ENCODE peak calls at places on chromosomes 2 and 18, in four cellular contexts. J, G, R and S are unnamed samples.

GRCh38 chr18:58223717-58224424 is 179.8 kb downstream of the NEDD4L start:
- DNase-seq in J (no peak), G (no peak), R (no peak), S (no peak)

GRCh38 chr2:122705751-122706150 is 950.3 kb downstream of the TSN start:
- DNase-seq in J (no peak), G (no peak), R (no peak), S (no peak)

GRCh38 chr2:240468300-240469238 is 33.1 kb downstream of the GPC1 start:
- DNase-seq in J (no peak), G (no peak), R (no peak), S (peak; percentile 26)

GRCh38 chr2:171841996-171842395 is 52.0 kb downstream of the SLC25A12 start:
- DNase-seq in J (no peak), G (no peak), R (no peak), S (no peak)

GRCh38 chr2:29372185-29372584 is 257.0 kb downstream of the CLIP4 start:
- DNase-seq in J (no peak), G (no peak), R (no peak), S (no peak)

GRCh38 chr2:11123001-11123809 is 32.1 kb upstream of the SLC66A3 start:
- DNase-seq in J (no peak), G (no peak), R (no peak), S (no peak)

GRCh38 chr2:45992021-45992745 is 305.0 kb upstream of the EPAS1 start:
- DNase-seq in J (no peak), G (no peak), R (no peak), S (peak; percentile 33)

GRCh38 chr2:44247924-44248323 is 27.4 kb upstream of the SLC3A1 start:
- DNase-seq in J (no peak), G (no peak), R (no peak), S (peak; percentile 58)

GRCh38 chr18:35456181-35456850 is 41.4 kb downstream of the INO80C start:
- DNase-seq in J (no peak), G (no peak), R (no peak), S (no peak)

GRCh38 chr2:150644298-150645067 is 157.0 kb upstream of the RND3 start:
- DNase-seq in J (no peak), G (no peak), R (no peak), S (no peak)

GRCh38 chr2:152405206-152406118 is 70.5 kb downstream of the FMNL2 start:
- DNase-seq in J (no peak), G (no peak), R (no peak), S (no peak)

GRCh38 chr2:75563591-75563990 is 2.9 kb upstream of the EVA1A start:
- DNase-seq in J (no peak), G (no peak), R (no peak), S (no peak)

GRCh38 chr2:148819019-148819418 is 56.0 kb upstream of the KIF5C start:
- DNase-seq in J (no peak), G (no peak), R (no peak), S (no peak)

GRCh38 chr2:226556050-226556449 is 243.6 kb downstream of the IRS1 start:
- DNase-seq in J (no peak), G (no peak), R (no peak), S (no peak)

GRCh38 chr2:235614900-235615712 is 121.3 kb downstream of the AGAP1 start:
- DNase-seq in J (no peak), G (peak; percentile 88), R (no peak), S (no peak)

GRCh38 chr2:86078801-86079545 is 26.7 kb downstream of the POLR1A start:
- DNase-seq in J (no peak), G (peak; percentile 76), R (no peak), S (no peak)

GRCh38 chr2:168470880-168471475 is 14.9 kb downstream of the CERS6 start:
- DNase-seq in J (no peak), G (no peak), R (no peak), S (peak; percentile 28)

GRCh38 chr2:159157361-159158045 is 129.0 kb downstream of the WDSUB1 start:
- DNase-seq in J (no peak), G (no peak), R (no peak), S (no peak)

GRCh38 chr18:3046216-3046808 is 33.4 kb upstream of the LPIN2 start:
- DNase-seq in J (no peak), G (no peak), R (no peak), S (no peak)

GRCh38 chr2:112888350-112888749 is 22.6 kb upstream of the IL37 start:
- DNase-seq in J (no peak), G (no peak), R (no peak), S (no peak)

GRCh38 chr18:34697891-34698290 is 12.2 kb upstream of the DTNA start:
- DNase-seq in J (no peak), G (no peak), R (no peak), S (no peak)

GRCh38 chr2:17901246-17901645 is 22.8 kb downstream of the KCNS3 start:
- DNase-seq in J (no peak), G (no peak), R (no peak), S (no peak)

GRCh38 chr2:28352726-28353125 is 39.9 kb upstream of the FOSL2 start:
- DNase-seq in J (no peak), G (no peak), R (no peak), S (no peak)

GRCh38 chr2:58484201-58484600 is 243.1 kb upstream of the FANCL start:
- DNase-seq in J (no peak), G (no peak), R (no peak), S (no peak)

GRCh38 chr2:159086332-159086731 is 117.9 kb downstream of the TANC1 start:
- DNase-seq in J (no peak), G (no peak), R (no peak), S (no peak)

GRCh38 chr2:45919711-45920111 is 268.2 kb downstream of the PRKCE start:
- DNase-seq in J (no peak), G (no peak), R (no peak), S (no peak)

GRCh38 chr2:12498286-12498685 is 218.4 kb upstream of the TRIB2 start:
- DNase-seq in J (no peak), G (no peak), R (no peak), S (no peak)